ENCODE peak calls at places on chromosomes 7 and 10, in six cellular contexts. J, E, Y, U, X and H are unnamed samples.

GRCh38 chr7:142714375-142714774 is 34.9 kb upstream of the PRSS1 start:
- DNase-seq in J (no peak), E (no peak), Y (no peak), U (no peak), X (no peak), H (no peak)

GRCh38 chr10:48600645-48601505 is 4.0 kb downstream of the ARHGAP22 start:
- DNase-seq in E (no peak), X (no peak), J (peak), Y (no peak), U (no peak), H (no peak)

GRCh38 chr7:112161253-112162160 is 44.7 kb downstream of the DOCK4 start:
- DNase-seq in X (no peak), U (no peak), Y (no peak), J (no peak), E (no peak), H (no peak)

GRCh38 chr10:46297406-46298204 is 10.8 kb downstream of the ANTXRL start:
- DNase-seq in J (peak), U (no peak), X (peak), E (no peak), Y (no peak), H (no peak)

GRCh38 chr7:84781838-84782237 is 405.0 kb downstream of the SEMA3D start:
- DNase-seq in U (no peak), X (no peak), J (no peak), Y (no peak), E (no peak), H (no peak)

GRCh38 chr10:85193796-85194195 is 865.4 kb downstream of the CCSER2 start:
- DNase-seq in X (no peak), J (no peak), E (no peak), Y (no peak), U (no peak), H (no peak)

GRCh38 chr7:42605800-42606199 is 306.1 kb downstream of the C7orf25 start:
- DNase-seq in U (peak), J (no peak), Y (no peak), E (no peak), X (no peak), H (no peak)

GRCh38 chr10:11141571-11142091 is 124.0 kb downstream of the CELF2 start:
- DNase-seq in U (no peak), X (no peak), Y (no peak), J (no peak), E (no peak), H (no peak)

GRCh38 chr7:75944507-75944906 is 29.6 kb downstream of the POR start:
- DNase-seq in Y (no peak), U (no peak), X (no peak), J (no peak), E (no peak), H (no peak)

GRCh38 chr7:130296221-130296951 is 3.4 kb downstream of the CPA4 start:
- DNase-seq in U (no peak), E (no peak), Y (no peak), X (no peak), J (no peak), H (no peak)

GRCh38 chr10:51117053-51117660 is 42.9 kb downstream of the PRKG1 start:
- DNase-seq in U (peak), E (no peak), Y (peak), X (no peak), J (no peak), H (no peak)

GRCh38 chr10:75555323-75555722 is 123.9 kb downstream of the LRMDA start:
- DNase-seq in J (no peak), X (no peak), Y (no peak), U (no peak), E (no peak), H (no peak)

GRCh38 chr7:150342119-150342405 is 633 bp upstream of the RARRES2 start:
- DNase-seq in E (no peak), Y (no peak), U (no peak), X (no peak), J (no peak), H (no peak)

GRCh38 chr7:150341263-150342118 is at the start of gene RARRES2:
- DNase-seq in J (peak), E (no peak), X (peak), U (peak), Y (no peak), H (peak)

GRCh38 chr7:150339369-150339768 is 2.1 kb downstream of the RARRES2 start:
- DNase-seq in J (no peak), E (no peak), X (no peak), Y (no peak), U (no peak), H (no peak)

GRCh38 chr7:150340024-150340749 is 1.2 kb downstream of the RARRES2 start:
- DNase-seq in X (no peak), Y (peak), U (peak), E (no peak), J (no peak), H (peak)

GRCh38 chr7:150340875-150341262 is 560 bp downstream of the RARRES2 start:
- DNase-seq in U (no peak), J (no peak), Y (no peak), E (no peak), X (no peak), H (no peak)
- H2AK5ac ChIP-seq in U (no peak), J (no peak), Y (no peak), E (peak), X (no peak), H (no peak)

GRCh38 chr10:72846225-72846624 is 47.3 kb upstream of the OIT3 start:
- DNase-seq in E (no peak), U (peak), X (no peak), Y (peak), J (no peak), H (no peak)
- H2AK5ac ChIP-seq in E (no peak), U (no peak), X (no peak), Y (no peak), J (no peak), H (no peak)

GRCh38 chr10:5018150-5018549 is 14.5 kb upstream of the AKR1C2 start:
- DNase-seq in J (no peak), X (no peak), U (no peak), E (no peak), Y (no peak), H (no peak)

GRCh38 chr10:5023126-5023701 is 19.6 kb upstream of the AKR1C2 start:
- DNase-seq in E (no peak), X (no peak), Y (no peak), J (no peak), U (no peak), H (no peak)
- H2AK5ac ChIP-seq in E (no peak), X (no peak), Y (no peak), J (no peak), U (no peak), H (no peak)

DNA sequence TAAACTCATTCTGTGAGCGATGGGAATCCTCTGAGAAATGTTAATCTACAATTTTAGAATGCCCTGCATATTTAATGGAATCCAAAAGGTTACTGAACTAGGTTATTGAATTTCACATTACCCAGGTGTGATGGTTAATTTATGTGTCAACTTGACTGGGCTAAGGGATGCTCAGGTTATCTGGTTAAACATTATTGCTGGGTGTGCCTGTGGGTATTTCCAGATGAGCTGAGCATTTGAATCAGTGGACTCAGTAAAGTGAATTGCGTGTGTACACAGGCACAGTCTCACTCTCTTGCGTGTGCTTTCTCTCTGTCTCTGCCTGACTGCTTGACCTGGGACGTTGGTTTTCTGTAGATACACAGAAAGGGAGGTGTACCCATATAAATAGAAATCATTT is 21.7 kb downstream of the RNF32 start:
- DNase-seq in J (no peak), U (no peak), E (no peak), Y (no peak), X (no peak), H (no peak)
- H2AK5ac ChIP-seq in J (no peak), U (no peak), E (no peak), Y (no peak), X (no peak), H (no peak)

DNA sequence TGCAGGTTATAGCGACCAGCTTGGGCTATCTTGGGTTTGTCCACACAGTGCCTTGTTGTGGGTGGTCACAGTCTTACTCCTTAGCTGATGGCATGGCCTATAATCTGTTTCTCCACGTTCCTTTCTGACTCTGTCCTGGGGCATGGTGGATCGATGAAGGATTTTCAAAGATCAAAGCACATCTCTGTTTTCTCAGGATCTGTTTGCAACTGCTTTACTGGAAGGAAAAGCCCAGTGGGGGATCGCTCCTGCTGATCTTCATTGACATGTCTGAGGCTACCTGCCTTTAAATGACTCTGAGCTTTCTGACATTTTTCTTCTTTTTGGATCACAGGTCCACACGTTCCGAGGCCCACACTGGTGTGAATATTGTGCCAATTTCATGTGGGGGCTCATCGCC is 68.0 kb upstream of the PRR15 start:
- DNase-seq in J (peak), U (no peak), E (no peak), Y (no peak), X (peak), H (peak)
- H2AK5ac ChIP-seq in J (no peak), U (no peak), E (no peak), Y (no peak), X (no peak), H (no peak)